ENCODE peak calls at places on chromosome X, in ten cellular contexts. A is RWPE1, T is GM12865, Y is upper lobe of right lung, M is Peyer's patch, O is transverse colon, Z is left ventricle myocardium inferior, D is IMR-90, W is epithelial cell of esophagus, N is ascending aorta. P is an unnamed sample.

GRCh38 chrX:44175455-44175854 is 168.0 kb downstream of the EFHC2 start:
- DNase-seq in A (no peak), T (no peak), Y (no peak), M (no peak), O (no peak), Z (no peak), D (no peak), W (no peak), N (no peak), P (no peak)

GRCh38 chrX:20906571-20906970 is 467.6 kb upstream of the CNKSR2 start:
- DNase-seq in A (no peak), T (no peak), Y (no peak), M (no peak), O (no peak), Z (no peak), D (no peak), W (peak), N (no peak), P (no peak)

GRCh38 chrX:17638731-17639130 is 98.6 kb upstream of the SCML1 start:
- DNase-seq in A (no peak), T (no peak), Y (no peak), M (no peak), O (no peak), Z (no peak), D (no peak), W (no peak), N (no peak), P (no peak)

GRCh38 chrX:120000490-120001246 is 57.1 kb upstream of the NKAP start:
- DNase-seq in A (peak), T (no peak), Y (no peak), M (no peak), O (no peak), Z (no peak), D (peak), W (peak), N (no peak), P (no peak)

GRCh38 chrX:44162964-44163475 is 180.5 kb downstream of the EFHC2 start:
- DNase-seq in A (no peak), T (no peak), Y (no peak), M (no peak), O (no peak), Z (no peak), D (no peak), W (no peak), N (no peak), P (no peak)

GRCh38 chrX:151815461-151815860 is 80.9 kb downstream of the CNGA2 start:
- DNase-seq in A (no peak), T (no peak), Y (no peak), M (no peak), O (no peak), Z (no peak), D (no peak), W (no peak), N (no peak), P (no peak)

GRCh38 chrX:11193035-11193469 is 81.9 kb downstream of the HCCS start:
- DNase-seq in A (no peak), T (no peak), Y (no peak), M (no peak), O (no peak), Z (no peak), D (peak), W (peak), N (no peak), P (no peak)

GRCh38 chrX:72133851-72134546 is 2.3 kb upstream of the RTL5 start:
- DNase-seq in A (no peak), T (no peak), Y (no peak), M (no peak), O (no peak), Z (no peak), D (no peak), W (no peak), N (no peak), P (no peak)

GRCh38 chrX:138710311-138710791 is 1.2 kb downstream of the FGF13 start:
- DNase-seq in A (no peak), T (no peak), Y (no peak), M (no peak), O (no peak), Z (peak), D (no peak), W (no peak), N (peak), P (peak)

GRCh38 chrX:78573630-78574029 is 85.5 kb downstream of the RTL3 start:
- DNase-seq in A (no peak), T (no peak), Y (no peak), M (no peak), O (no peak), Z (no peak), D (no peak), W (no peak), N (no peak), P (no peak)

GRCh38 chrX:84078991-84079390 is 109.0 kb downstream of the RPS6KA6 start:
- DNase-seq in A (no peak), T (no peak), Y (no peak), M (no peak), O (no peak), Z (no peak), D (no peak), W (no peak), N (no peak), P (no peak)

GRCh38 chrX:150967786-150968185 is 15.3 kb upstream of the HMGB3 start:
- DNase-seq in A (no peak), T (no peak), Y (no peak), M (peak), O (peak), Z (no peak), D (no peak), W (no peak), N (no peak), P (peak)

GRCh38 chrX:102745513-102746133 is 25.1 kb downstream of the GPRASP3 start:
- DNase-seq in A (no peak), T (no peak), Y (no peak), M (no peak), O (no peak), Z (no peak), D (no peak), W (no peak), N (no peak), P (no peak)

GRCh38 chrX:126137899-126138298 is 28.2 kb downstream of the DCAF12L2 start:
- DNase-seq in A (no peak), T (peak), Y (no peak), M (no peak), O (no peak), Z (no peak), D (no peak), W (peak), N (no peak), P (no peak)

GRCh38 chrX:32408389-32408788 is 803.0 kb downstream of the DMD start:
- DNase-seq in A (no peak), T (peak), Y (no peak), M (no peak), O (no peak), Z (no peak), D (no peak), W (peak), N (no peak), P (no peak)

GRCh38 chrX:72272868-72273267 is 4.2 kb downstream of the RPS4X start:
- DNase-seq in A (peak), T (no peak), Y (no peak), M (no peak), O (no peak), Z (no peak), D (peak), W (peak), N (no peak), P (no peak)

GRCh38 chrX:10167573-10167972 is 10.8 kb downstream of the CLCN4 start:
- DNase-seq in A (no peak), T (peak), Y (no peak), M (no peak), O (no peak), Z (no peak), D (no peak), W (no peak), N (no peak), P (no peak)

GRCh38 chrX:10549280-10549679 is 71.1 kb downstream of the MID1 start:
- DNase-seq in A (no peak), T (no peak), Y (no peak), M (no peak), O (peak), Z (no peak), D (no peak), W (peak), N (no peak), P (no peak)

GRCh38 chrX:41116948-41117347 is 31.7 kb downstream of the USP9X start:
- DNase-seq in A (no peak), T (peak), Y (no peak), M (no peak), O (no peak), Z (no peak), D (no peak), W (peak), N (no peak), P (no peak)

GRCh38 chrX:6550999-6551398 is 16.1 kb upstream of the VCX3A start:
- DNase-seq in A (no peak), T (no peak), Y (no peak), M (no peak), O (no peak), Z (no peak), D (no peak), W (no peak), N (no peak), P (no peak)

GRCh38 chrX:38806054-38806389 is 4.8 kb downstream of the MID1IP1 start:
- DNase-seq in A (peak), T (peak), Y (no peak), M (no peak), O (no peak), Z (no peak), D (no peak), W (no peak), N (no peak), P (no peak)

GRCh38 chrX:25721564-25721963 is 416.6 kb upstream of the MAGEB18 start:
- DNase-seq in A (no peak), T (peak), Y (no peak), M (no peak), O (no peak), Z (no peak), D (no peak), W (peak), N (no peak), P (no peak)

GRCh38 chrX:41043950-41044349 is 41.3 kb upstream of the USP9X start:
- DNase-seq in A (no peak), T (no peak), Y (no peak), M (no peak), O (no peak), Z (no peak), D (peak), W (peak), N (no peak), P (no peak)

DNA sequence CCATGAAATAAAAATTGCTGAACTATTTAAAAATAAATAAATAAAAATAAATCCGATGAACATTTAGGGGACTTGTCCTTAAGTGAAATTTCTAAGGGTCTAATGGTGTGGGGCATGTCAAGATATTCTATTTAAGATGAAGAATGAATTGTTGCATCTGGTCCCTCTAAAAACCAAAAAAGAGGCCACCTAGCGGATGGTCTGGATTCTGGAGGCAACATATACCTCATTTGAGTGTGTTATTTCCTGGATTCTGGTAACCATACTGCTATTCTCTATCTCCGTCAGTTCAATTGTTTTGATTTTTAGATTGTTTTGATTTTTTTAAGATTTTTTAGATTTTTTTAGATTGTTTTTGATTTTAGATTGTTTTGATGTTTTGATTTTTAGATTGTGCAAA is 28.3 kb downstream of the AGTR2 start:
- DNase-seq in A (no peak), T (peak), Y (no peak), M (no peak), O (no peak), Z (no peak), D (no peak), W (no peak), N (no peak), P (no peak)
- TF ChIP-seq CTCF in A (no peak), T (peak), Y (no peak), M (no peak), O (no peak), Z (no peak), D (no peak), W (no peak), N (peak), P (peak)

GRCh38 chrX:106863697-106864096 is 39.4 kb downstream of the RIPPLY1 start:
- DNase-seq in A (no peak), T (no peak), Y (no peak), M (no peak), O (no peak), Z (no peak), D (no peak), W (no peak), N (no peak), P (peak)

GRCh38 chrX:106862972-106863688 is 40.0 kb downstream of the RIPPLY1 start:
- DNase-seq in A (peak), T (peak), Y (no peak), M (peak), O (peak), Z (no peak), D (peak), W (peak), N (no peak), P (no peak)
- TF ChIP-seq CTCF in A (no peak), T (peak), Y (peak), M (no peak), O (peak), Z (peak), D (peak), W (peak), N (no peak), P (peak)

GRCh38 chrX:132716006-132716405 is 227.2 kb upstream of the MBNL3 start:
- DNase-seq in A (no peak), T (no peak), Y (no peak), M (no peak), O (no peak), Z (no peak), D (no peak), W (no peak), N (no peak), P (no peak)
- TF ChIP-seq CTCF in A (no peak), T (no peak), Y (no peak), M (no peak), O (no peak), Z (no peak), D (no peak), W (peak), N (peak), P (peak)

DNA sequence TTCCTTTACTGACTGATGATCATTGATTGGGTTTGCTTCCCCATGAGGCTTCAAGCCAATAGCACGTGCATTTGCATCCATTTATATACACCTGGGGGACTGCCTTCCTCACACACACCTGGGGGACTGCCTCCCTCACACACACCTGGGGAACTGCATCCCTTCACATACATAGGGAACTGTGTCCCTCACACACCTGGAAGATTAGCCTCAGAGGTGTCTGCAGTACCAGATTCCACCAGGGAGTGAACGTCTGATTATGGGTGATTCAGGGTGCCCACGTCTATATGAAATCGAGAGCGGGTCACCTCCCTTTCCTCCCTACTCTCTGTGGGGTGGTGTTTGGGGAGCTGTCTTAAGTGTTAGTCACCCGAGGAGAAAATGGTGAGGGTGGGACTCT is 16.9 kb downstream of the CD99 start:
- DNase-seq in A (no peak), T (no peak), Y (no peak), M (peak), O (no peak), Z (no peak), D (no peak), W (peak), N (no peak), P (no peak)
- TF ChIP-seq CTCF in A (no peak), T (no peak), Y (no peak), M (no peak), O (no peak), Z (no peak), D (no peak), W (peak), N (no peak), P (no peak)

GRCh38 chrX:109384569-109385174 is 97.2 kb downstream of the GUCY2F start:
- DNase-seq in A (no peak), T (peak), Y (no peak), M (no peak), O (no peak), Z (no peak), D (peak), W (peak), N (no peak), P (no peak)
- TF ChIP-seq CTCF in A (no peak), T (peak), Y (peak), M (no peak), O (no peak), Z (peak), D (peak), W (peak), N (peak), P (peak)

DNA sequence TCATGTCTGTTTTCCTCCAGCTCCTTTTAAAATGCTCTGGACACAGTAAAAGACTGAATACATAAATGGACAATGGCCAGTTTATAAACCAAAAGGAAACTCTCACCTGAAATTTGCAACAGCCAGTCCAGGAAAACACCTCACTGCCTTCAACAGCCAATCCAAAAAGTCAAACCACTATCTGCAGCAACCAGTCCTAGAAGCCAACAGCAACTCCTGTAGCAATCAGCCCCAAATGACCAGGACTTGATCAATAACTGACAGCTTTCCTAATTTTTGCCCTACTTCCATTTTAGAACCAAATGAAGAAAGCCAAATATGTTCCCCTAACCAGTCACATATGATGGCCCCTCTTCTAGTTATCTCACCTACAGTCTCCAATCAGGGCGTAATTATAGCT is 309.5 kb upstream of the CPXCR1 start:
- DNase-seq in A (no peak), T (no peak), Y (no peak), M (no peak), O (no peak), Z (no peak), D (no peak), W (no peak), N (no peak), P (no peak)
- TF ChIP-seq CTCF in A (no peak), T (no peak), Y (no peak), M (no peak), O (no peak), Z (no peak), D (no peak), W (no peak), N (no peak), P (no peak)

GRCh38 chrX:123173833-123174232 is 10.2 kb upstream of the GRIA3 start:
- DNase-seq in A (no peak), T (peak), Y (no peak), M (no peak), O (no peak), Z (no peak), D (no peak), W (peak), N (no peak), P (no peak)
- TF ChIP-seq CTCF in A (no peak), T (peak), Y (no peak), M (no peak), O (no peak), Z (no peak), D (peak), W (no peak), N (peak), P (peak)

DNA sequence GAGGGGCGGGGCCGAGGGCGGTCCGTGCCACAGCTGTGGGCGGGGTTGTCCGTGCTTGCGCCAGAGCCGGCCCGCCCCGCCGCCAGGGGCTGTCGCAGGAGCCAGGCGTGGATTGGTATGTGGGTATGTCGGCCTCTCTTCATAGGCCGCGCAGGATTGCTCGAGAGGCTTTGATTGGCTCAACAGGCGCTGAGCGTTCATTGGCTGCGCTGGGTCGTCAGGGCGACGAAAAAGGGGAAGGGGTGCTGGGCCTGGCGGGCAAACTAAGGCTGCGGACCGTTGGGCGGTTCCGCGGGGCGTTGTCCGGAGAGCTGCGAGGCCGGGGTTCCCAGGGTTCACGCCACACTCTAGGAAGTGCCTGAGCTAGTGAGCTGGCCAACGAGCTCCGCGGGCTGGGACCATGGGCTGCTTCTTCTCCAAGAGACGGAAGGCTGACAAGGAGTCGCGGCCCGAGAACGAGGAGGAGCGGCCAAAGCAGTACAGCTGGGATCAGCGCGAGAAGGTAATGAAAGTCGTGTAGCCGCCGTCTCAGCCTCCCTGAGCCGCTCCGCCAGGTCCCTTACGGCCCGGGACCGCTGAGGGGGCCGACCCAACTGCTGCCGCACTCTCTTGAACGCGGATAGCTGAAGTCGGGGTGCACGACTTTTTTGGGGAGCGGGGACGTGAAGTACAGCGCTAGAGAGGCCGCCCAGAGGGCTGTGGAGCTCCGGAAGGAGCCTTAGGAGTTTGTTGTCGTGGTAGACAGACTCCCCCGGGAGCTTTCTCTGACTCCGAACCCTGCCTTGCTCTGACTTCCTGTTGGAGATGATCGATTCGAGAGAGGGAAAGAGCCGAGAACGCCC is at the start of gene RP2:
- DNase-seq in A (peak), T (peak), Y (peak), M (peak), O (peak), Z (peak), D (peak), W (peak), N (peak), P (peak)
- TF ChIP-seq CTCF in A (no peak), T (no peak), Y (no peak), M (no peak), O (no peak), Z (peak), D (no peak), W (no peak), N (no peak), P (peak)

DNA sequence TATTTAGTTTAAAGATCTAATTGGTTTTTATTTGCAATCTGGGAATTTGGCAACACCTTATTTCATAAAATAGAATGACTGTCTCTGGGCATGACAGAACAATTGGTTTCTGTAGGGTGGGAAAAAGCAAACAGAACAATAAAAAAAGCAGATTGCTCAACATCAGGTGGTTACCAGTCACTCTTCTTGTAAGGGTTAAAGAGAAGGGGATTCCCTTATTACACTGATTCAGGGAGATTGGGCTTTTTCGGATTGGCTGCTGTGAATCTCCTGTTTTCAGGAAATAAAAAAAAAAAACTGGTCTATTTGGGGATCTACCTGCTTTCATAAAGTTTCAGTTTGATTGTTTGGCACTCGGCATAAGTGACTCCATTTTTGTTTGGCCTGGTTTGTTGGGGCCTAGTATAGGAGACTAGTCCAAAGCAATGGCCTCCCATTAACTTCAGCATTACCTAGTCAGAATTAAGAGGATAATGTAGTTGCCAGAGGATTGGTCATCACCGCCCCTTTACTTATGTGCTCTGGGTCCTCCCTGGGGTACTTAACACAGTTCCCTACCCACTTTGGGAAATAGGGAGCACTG is 380.5 kb downstream of the IDS start:
- DNase-seq in A (no peak), T (peak), Y (no peak), M (no peak), O (no peak), Z (no peak), D (no peak), W (peak), N (no peak), P (no peak)
- TF ChIP-seq CTCF in A (no peak), T (no peak), Y (no peak), M (no peak), O (no peak), Z (no peak), D (no peak), W (no peak), N (no peak), P (no peak)

GRCh38 chrX:28888421-28888820 is 301.2 kb downstream of the IL1RAPL1 start:
- DNase-seq in A (no peak), T (no peak), Y (no peak), M (no peak), O (no peak), Z (no peak), D (peak), W (no peak), N (no peak), P (no peak)

GRCh38 chrX:28889691-28890090 is 302.4 kb downstream of the IL1RAPL1 start:
- DNase-seq in A (no peak), T (no peak), Y (no peak), M (no peak), O (no peak), Z (no peak), D (no peak), W (no peak), N (no peak), P (no peak)

GRCh38 chrX:28880136-28880535 is 292.9 kb downstream of the IL1RAPL1 start:
- DNase-seq in A (no peak), T (no peak), Y (no peak), M (no peak), O (no peak), Z (no peak), D (peak), W (no peak), N (no peak), P (no peak)

GRCh38 chrX:28884823-28885222 is 297.6 kb downstream of the IL1RAPL1 start:
- DNase-seq in A (no peak), T (no peak), Y (no peak), M (no peak), O (no peak), Z (no peak), D (no peak), W (no peak), N (no peak), P (no peak)
- TF ChIP-seq CTCF in A (no peak), T (no peak), Y (no peak), M (no peak), O (no peak), Z (no peak), D (no peak), W (no peak), N (no peak), P (no peak)

P was measured in chondrocyte.